ENCODE peak calls at places on chromosomes 6 and 20, in eight cellular contexts. V is RWPE1, Z is Calu3, A is progenitor cell of endocrine pancreas, S is WTC11, L is PC-9, B is AG09309, F is thoracic aorta. E is an unnamed sample.

GRCh38 chr20:35317416-35317815 is 25.2 kb upstream of the FAM83C start:
- DNase-seq in V (no peak), Z (no peak), A (no peak), S (no peak), L (no peak), B (no peak), F (no peak), E (no peak)

GRCh38 chr20:29689411-29690225 is 1567.8 kb upstream of the DEFB115 start:
- DNase-seq in V (no peak), Z (no peak), A (no peak), S (no peak), L (no peak), B (no peak), F (no peak), E (no peak)

GRCh38 chr20:20331796-20332195 is 36.1 kb upstream of the INSM1 start:
- DNase-seq in V (no peak), Z (no peak), A (no peak), S (no peak), L (no peak), B (no peak), F (no peak), E (no peak)

GRCh38 chr6:36727491-36728021 is 29.9 kb downstream of the RAB44 start:
- DNase-seq in V (no peak), Z (no peak), A (no peak), S (no peak), L (peak), B (no peak), F (no peak), E (no peak)

GRCh38 chr20:62496525-62497218 is 20.9 kb upstream of the GATA5 start:
- DNase-seq in V (peak), Z (peak), A (peak), S (peak), L (no peak), B (no peak), F (no peak), E (no peak)

GRCh38 chr6:131954099-131954774 is 3.1 kb upstream of the CCN2 start:
- DNase-seq in V (no peak), Z (no peak), A (no peak), S (no peak), L (no peak), B (no peak), F (no peak), E (no peak)

GRCh38 chr6:356828-357251 is 34.7 kb upstream of the IRF4 start:
- DNase-seq in V (no peak), Z (no peak), A (no peak), S (no peak), L (no peak), B (no peak), F (no peak), E (no peak)

GRCh38 chr6:3329491-3330051 is 70.8 kb downstream of the PSMG4 start:
- DNase-seq in V (no peak), Z (no peak), A (no peak), S (no peak), L (no peak), B (no peak), F (no peak), E (no peak)

GRCh38 chr6:27205375-27206278 is 41.9 kb upstream of the PRSS16 start:
- DNase-seq in V (no peak), Z (no peak), A (no peak), S (peak), L (no peak), B (no peak), F (no peak), E (no peak)

GRCh38 chr6:31580807-31581437 is 1.3 kb downstream of the LTB start:
- DNase-seq in V (peak), Z (peak), A (peak), S (peak), L (no peak), B (peak), F (peak), E (peak)

GRCh38 chr6:21593927-21594421 is 423 bp downstream of the SOX4 start:
- DNase-seq in V (peak), Z (peak), A (no peak), S (peak), L (peak), B (no peak), F (no peak), E (peak)

GRCh38 chr20:39660965-39661364 is 698.8 kb downstream of the DHX35 start:
- DNase-seq in V (no peak), Z (no peak), A (no peak), S (no peak), L (no peak), B (no peak), F (no peak), E (no peak)

GRCh38 chr6:25248100-25248499 is 31.1 kb upstream of the CARMIL1 start:
- DNase-seq in V (no peak), Z (no peak), A (no peak), S (no peak), L (no peak), B (peak), F (no peak), E (peak)

GRCh38 chr6:35036828-35037095 is 104.4 kb downstream of the TCP11 start:
- DNase-seq in V (no peak), Z (no peak), A (no peak), S (no peak), L (no peak), B (no peak), F (no peak), E (no peak)

GRCh38 chr6:136158398-136158797 is 91.7 kb downstream of the MTFR2 start:
- DNase-seq in V (no peak), Z (no peak), A (no peak), S (no peak), L (no peak), B (no peak), F (no peak), E (no peak)

GRCh38 chr6:84046755-84047154 is 13.2 kb downstream of the MRAP2 start:
- DNase-seq in V (no peak), Z (no peak), A (no peak), S (no peak), L (no peak), B (no peak), F (no peak), E (no peak)

GRCh38 chr6:14670806-14671205 is 553.2 kb downstream of the CD83 start:
- DNase-seq in V (no peak), Z (no peak), A (no peak), S (no peak), L (no peak), B (no peak), F (no peak), E (no peak)

GRCh38 chr6:143684484-143684883 is 6.7 kb downstream of the PHACTR2 start:
- DNase-seq in V (no peak), Z (no peak), A (no peak), S (no peak), L (no peak), B (no peak), F (no peak), E (no peak)

GRCh38 chr6:32752580-32752979 is 10.8 kb downstream of the HLA-DQB2 start:
- DNase-seq in V (peak), Z (peak), A (no peak), S (no peak), L (no peak), B (no peak), F (no peak), E (no peak)

GRCh38 chr6:72554203-72554564 is 67.7 kb upstream of the KCNQ5 start:
- DNase-seq in V (peak), Z (no peak), A (no peak), S (no peak), L (no peak), B (peak), F (no peak), E (peak)

GRCh38 chr6:35911871-35912653 is 8.8 kb downstream of the SRPK1 start:
- DNase-seq in V (no peak), Z (peak), A (no peak), S (no peak), L (no peak), B (no peak), F (no peak), E (peak)

GRCh38 chr20:34771680-34772081 is 53.8 kb downstream of the NCOA6 start:
- DNase-seq in V (no peak), Z (no peak), A (no peak), S (no peak), L (no peak), B (no peak), F (no peak), E (peak)

GRCh38 chr6:42618686-42619085 is 54.9 kb downstream of the UBR2 start:
- DNase-seq in V (peak), Z (no peak), A (no peak), S (no peak), L (no peak), B (peak), F (no peak), E (peak)

GRCh38 chr6:31125162-31125561 is 4.9 kb upstream of the CDSN start:
- DNase-seq in V (peak), Z (peak), A (no peak), S (no peak), L (no peak), B (no peak), F (no peak), E (no peak)

GRCh38 chr6:134816780-134817179 is 133.1 kb downstream of the ALDH8A1 start:
- DNase-seq in V (no peak), Z (no peak), A (no peak), S (no peak), L (peak), B (no peak), F (no peak), E (no peak)

GRCh38 chr20:63590218-63591146 is 16.4 kb upstream of the HELZ2 start:
- DNase-seq in V (no peak), Z (no peak), A (no peak), S (no peak), L (no peak), B (no peak), F (no peak), E (no peak)

GRCh38 chr6:160013987-160014868 is 45.3 kb downstream of the IGF2R start:
- DNase-seq in V (no peak), Z (no peak), A (no peak), S (no peak), L (no peak), B (no peak), F (no peak), E (no peak)

GRCh38 chr6:116561377-116562018 is 7.9 kb downstream of the CALHM4 start:
- DNase-seq in V (peak), Z (peak), A (peak), S (peak), L (peak), B (no peak), F (peak), E (peak)

GRCh38 chr6:106766201-106766600 is 136.8 kb downstream of the QRSL1 start:
- DNase-seq in V (no peak), Z (no peak), A (no peak), S (no peak), L (no peak), B (no peak), F (no peak), E (no peak)

GRCh38 chr6:140101818-140102217 is 727.4 kb upstream of the CITED2 start:
- DNase-seq in V (no peak), Z (no peak), A (no peak), S (no peak), L (no peak), B (no peak), F (no peak), E (no peak)

GRCh38 chr6:140107216-140107615 is 732.8 kb upstream of the CITED2 start:
- DNase-seq in V (no peak), Z (no peak), A (no peak), S (no peak), L (no peak), B (no peak), F (no peak), E (no peak)

GRCh38 chr6:140101367-140101766 is 726.9 kb upstream of the CITED2 start:
- DNase-seq in V (no peak), Z (no peak), A (no peak), S (no peak), L (no peak), B (peak), F (no peak), E (no peak)

GRCh38 chr6:140105857-140106256 is 731.4 kb upstream of the CITED2 start:
- DNase-seq in V (peak), Z (peak), A (no peak), S (peak), L (no peak), B (no peak), F (no peak), E (peak)
- TF ChIP-seq CTCF in V (no peak), Z (no peak), A (peak), S (no peak), L (peak), B (no peak), F (peak), E (peak)

GRCh38 chr20:7358670-7359069 is 581.6 kb downstream of the HAO1 start:
- DNase-seq in V (no peak), Z (no peak), A (no peak), S (peak), L (no peak), B (no peak), F (no peak), E (no peak)
- TF ChIP-seq CTCF in V (no peak), Z (no peak), A (peak), S (peak), L (no peak), B (no peak), F (no peak), E (no peak)

GRCh38 chr6:139927236-139927635 is 552.8 kb upstream of the CITED2 start:
- DNase-seq in V (no peak), Z (no peak), A (no peak), S (no peak), L (no peak), B (peak), F (no peak), E (peak)
- TF ChIP-seq CTCF in V (no peak), Z (no peak), A (no peak), S (no peak), L (no peak), B (peak), F (no peak), E (peak)

GRCh38 chr6:1678966-1679690 is 69.4 kb downstream of the FOXC1 start:
- DNase-seq in V (no peak), Z (no peak), A (no peak), S (no peak), L (no peak), B (no peak), F (no peak), E (peak)
- TF ChIP-seq CTCF in V (no peak), Z (no peak), A (no peak), S (no peak), L (no peak), B (no peak), F (no peak), E (no peak)

DNA sequence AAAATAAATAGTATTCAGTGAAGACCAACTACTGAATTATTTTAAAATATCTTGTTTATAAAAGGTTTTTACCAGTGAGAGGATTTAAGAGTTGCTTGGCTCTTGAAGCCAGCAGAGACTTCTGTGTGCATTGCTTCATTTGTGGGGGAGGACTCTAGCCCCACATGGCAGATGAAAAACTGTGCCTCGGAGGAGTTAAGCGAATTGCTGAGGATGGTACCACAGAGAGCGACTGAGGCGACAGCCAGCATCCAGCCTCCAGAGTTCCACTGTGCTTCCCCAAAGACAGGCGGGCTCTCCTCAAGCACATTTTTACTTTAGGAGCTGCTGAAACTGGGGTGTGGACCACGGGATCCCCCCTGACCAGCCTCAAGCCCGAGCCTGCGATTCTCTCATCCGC is 80.7 kb downstream of the THBS2 start:
- DNase-seq in V (no peak), Z (no peak), A (no peak), S (no peak), L (no peak), B (no peak), F (no peak), E (peak)
- TF ChIP-seq CTCF in V (no peak), Z (no peak), A (no peak), S (no peak), L (no peak), B (no peak), F (no peak), E (no peak)